ENCODE peak calls at places on chromosome 15, in seven cellular contexts. Z is adipocyte, C is GM06990, Q is astrocyte of the cerebellum, P is SK-N-SH, L is right cardiac atrium, A is astrocyte. R is an unnamed sample.

GRCh38 chr15:43208052-43209002 is 12.5 kb downstream of the EPB42 start:
- DNase-seq in Z (no peak), C (no peak), Q (no peak), P (no peak), L (no peak), A (no peak), R (no peak)

GRCh38 chr15:64905119-64905831 is 6.4 kb upstream of the ANKDD1A start:
- DNase-seq in Z (peak; percentile 90), C (peak; percentile 80), Q (no peak), P (peak; percentile 48), L (peak; percentile 84), A (peak; percentile 42), R (peak; percentile 65)

GRCh38 chr15:95556866-95557225 is 773.7 kb upstream of the NR2F2 start:
- DNase-seq in Z (peak; percentile 1), C (no peak), Q (peak; percentile 47), P (no peak), L (peak; percentile 16), A (peak; percentile 85), R (peak; percentile 56)

GRCh38 chr15:63244399-63244798 is 33.0 kb upstream of the APH1B start:
- DNase-seq in Z (no peak), C (no peak), Q (no peak), P (no peak), L (no peak), A (peak; percentile 85), R (peak; percentile 58)

GRCh38 chr15:48031466-48031865 is 89.3 kb upstream of the SLC24A5 start:
- DNase-seq in Z (no peak), C (no peak), Q (no peak), P (peak; percentile 8), L (no peak), A (no peak), R (no peak)

GRCh38 chr15:70210538-70210937 is 112.8 kb upstream of the TLE3 start:
- DNase-seq in Z (no peak), C (no peak), Q (no peak), P (no peak), L (no peak), A (no peak), R (no peak)

GRCh38 chr15:37682304-37682703 is 252.1 kb upstream of the TMCO5A start:
- DNase-seq in Z (peak; percentile 8), C (no peak), Q (no peak), P (no peak), L (no peak), A (peak; percentile 9), R (peak; percentile 24)

GRCh38 chr15:44712108-44713005 is 1.0 kb downstream of the B2M start:
- DNase-seq in Z (peak; percentile 92), C (peak; percentile 64), Q (peak; percentile 75), P (peak; percentile 41), L (peak; percentile 69), A (peak; percentile 74), R (peak; percentile 91)

GRCh38 chr15:85745525-85745924 is 49.2 kb downstream of the KLHL25 start:
- DNase-seq in Z (no peak), C (no peak), Q (no peak), P (peak; percentile 9), L (no peak), A (no peak), R (no peak)

GRCh38 chr15:74307827-74308642 is 59.4 kb downstream of the CYP11A1 start:
- DNase-seq in Z (peak; percentile 91), C (no peak), Q (peak; percentile 43), P (peak; percentile 87), L (peak; percentile 51), A (peak; percentile 44), R (peak; percentile 78)

GRCh38 chr15:100335335-100335999 is 6.3 kb downstream of the ADAMTS17 start:
- DNase-seq in Z (no peak), C (no peak), Q (no peak), P (peak; percentile 85), L (no peak), A (no peak), R (no peak)

GRCh38 chr15:67460521-67460920 is 60.4 kb upstream of the C15orf61 start:
- DNase-seq in Z (no peak), C (no peak), Q (no peak), P (no peak), L (no peak), A (no peak), R (no peak)
- H3K4me3 ChIP-seq in Z (no peak overlapping the region), C (no peak overlapping the region), Q (no peak overlapping the region), P (no peak overlapping the region), L (no peak overlapping the region), A (no peak overlapping the region), R (no peak overlapping the region)

DNA sequence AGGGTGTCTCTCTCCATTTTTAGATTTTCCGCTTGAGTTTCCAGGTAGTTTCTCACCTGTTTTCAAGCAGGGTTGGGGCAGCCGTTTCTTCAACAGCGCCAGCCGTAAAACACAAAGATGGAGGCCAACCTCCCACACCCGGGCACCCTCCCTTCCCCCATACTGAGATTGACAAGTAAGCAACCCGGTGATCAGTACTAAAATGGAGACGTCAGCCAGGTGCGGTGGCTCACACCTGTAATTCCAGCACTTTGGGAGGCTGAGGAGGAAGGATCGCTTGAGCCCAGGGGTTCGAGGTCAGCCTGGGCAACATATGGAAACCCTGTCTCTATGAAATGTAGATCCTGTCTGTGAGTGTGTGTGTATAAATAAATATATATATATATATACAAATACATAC is 903 bp upstream of the ZSCAN2 start:
- DNase-seq in Z (no peak), C (no peak), Q (no peak), P (no peak), L (no peak), A (no peak), R (no peak)
- H3K4me3 ChIP-seq in Z (no peak overlapping the region), C (no peak overlapping the region), Q (peak overlapping the region; percentile 95), P (peak overlapping the region; percentile 87), L (no peak overlapping the region), A (no peak overlapping the region), R (peak overlapping the region; percentile 51)

GRCh38 chr15:93027413-93027812 is 61.6 kb downstream of the RGMA start:
- DNase-seq in Z (no peak), C (no peak), Q (no peak), P (no peak), L (no peak), A (no peak), R (peak; percentile 39)

GRCh38 chr15:93030430-93031102 is 58.4 kb downstream of the RGMA start:
- DNase-seq in Z (peak; percentile 86), C (no peak), Q (peak; percentile 43), P (peak; percentile 91), L (peak; percentile 72), A (peak; percentile 22), R (peak; percentile 76)

GRCh38 chr15:93029613-93030429 is 59.2 kb downstream of the RGMA start:
- DNase-seq in Z (peak; percentile 39), C (no peak), Q (no peak), P (no peak), L (peak; percentile 44), A (no peak), R (peak; percentile 51)

GRCh38 chr15:93028111-93028631 is 60.8 kb downstream of the RGMA start:
- DNase-seq in Z (no peak), C (no peak), Q (no peak), P (no peak), L (no peak), A (no peak), R (peak; percentile 17)

DNA sequence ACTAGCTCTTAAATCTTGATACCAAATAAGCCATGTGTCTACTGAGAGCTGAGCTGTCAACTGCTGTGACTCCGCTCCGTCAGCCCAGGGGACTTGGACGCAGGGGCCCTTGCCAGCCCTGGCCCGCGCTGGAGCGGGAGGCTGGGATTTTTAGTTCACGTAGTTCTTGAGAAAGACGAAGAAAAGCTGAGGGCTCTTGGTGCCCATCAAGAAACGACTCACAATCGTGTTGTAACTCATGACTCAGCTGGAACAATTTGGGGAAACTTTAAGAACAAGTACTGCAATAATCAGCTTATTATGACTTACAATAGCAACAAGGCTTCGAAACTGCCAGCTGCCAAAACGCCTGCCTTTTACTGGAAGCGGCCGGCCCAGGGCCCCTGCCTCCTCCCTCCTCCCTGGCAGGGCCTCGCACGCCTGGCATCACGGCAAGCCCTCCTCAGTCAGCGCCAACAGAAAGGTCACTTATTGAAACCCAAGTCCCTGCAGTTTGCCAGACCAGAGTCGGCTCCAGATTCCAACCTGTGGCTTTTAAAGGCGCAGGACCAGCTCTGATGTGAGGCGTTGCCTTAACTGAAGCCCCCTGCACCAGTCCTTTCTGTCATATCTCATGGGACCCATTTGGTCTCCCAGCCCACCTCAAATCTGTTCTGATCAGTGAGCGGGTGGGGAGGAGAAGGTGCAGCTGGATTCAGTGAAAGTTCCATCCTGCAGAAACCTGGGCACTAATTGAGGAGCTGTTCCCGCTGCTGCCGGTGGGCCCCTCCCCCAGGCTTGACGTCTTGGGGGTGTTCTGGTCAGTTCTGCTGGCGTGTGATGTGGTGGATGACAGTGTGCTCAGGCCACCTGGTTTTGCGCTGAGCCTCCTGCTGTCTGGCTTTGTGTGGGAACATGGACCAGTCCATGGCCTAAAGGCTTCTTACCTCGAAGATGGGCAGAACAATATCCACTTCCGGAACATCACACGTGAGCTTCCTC is 60.1 kb downstream of the RGMA start:
- DNase-seq in Z (peak; percentile 93), C (no peak), Q (peak; percentile 67), P (no peak), L (peak; percentile 92), A (peak; percentile 89), R (peak; percentile 99)
- H3K4me3 ChIP-seq in Z (peak overlapping the region; percentile 64), C (no peak overlapping the region), Q (no peak overlapping the region), P (no peak overlapping the region), L (no peak overlapping the region), A (no peak overlapping the region), R (peak overlapping the region; percentile 9)

DNA sequence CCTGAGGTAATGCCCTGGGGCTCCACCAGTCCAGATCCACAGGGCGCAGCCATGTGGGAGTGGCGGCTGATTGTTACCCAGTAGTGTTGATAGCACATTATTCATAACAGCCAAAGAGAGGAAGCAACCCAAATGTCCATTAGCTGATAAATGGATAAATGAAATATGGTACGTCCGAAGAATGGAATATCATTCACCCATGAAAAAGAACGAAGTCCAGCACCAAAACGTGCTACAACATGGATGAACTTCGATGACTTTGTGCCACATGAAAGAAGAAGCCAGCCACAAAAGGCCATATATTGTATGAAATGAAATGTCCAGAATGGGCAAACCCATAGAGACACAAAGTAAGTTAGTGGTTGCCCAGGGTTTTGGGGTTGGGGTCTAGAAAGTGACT is 6.4 kb downstream of the SMAD6 start:
- DNase-seq in Z (no peak), C (no peak), Q (no peak), P (no peak), L (no peak), A (no peak), R (no peak)
- H3K4me3 ChIP-seq in Z (no peak overlapping the region), C (no peak overlapping the region), Q (no peak overlapping the region), P (no peak overlapping the region), L (no peak overlapping the region), A (no peak overlapping the region), R (no peak overlapping the region)

DNA sequence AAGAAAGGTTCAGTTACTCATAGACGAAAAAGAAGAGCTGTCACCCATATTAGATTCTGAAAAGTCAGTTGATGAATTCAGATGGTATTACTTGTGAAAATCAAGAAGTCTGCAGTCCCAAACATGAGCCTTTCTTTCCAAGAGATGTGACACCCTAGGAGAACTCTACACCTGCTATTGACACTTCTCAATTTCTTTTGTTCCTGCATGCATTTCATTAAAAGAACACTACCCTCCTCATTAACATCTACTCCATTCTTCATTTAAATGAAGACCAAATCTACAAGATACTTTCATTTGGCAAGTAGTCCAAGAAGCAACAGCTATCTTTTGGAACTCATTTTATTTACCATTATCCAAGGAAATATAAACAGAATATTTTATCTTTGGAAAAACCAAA is 6.6 kb downstream of the GABRB3 start:
- DNase-seq in Z (no peak), C (no peak), Q (no peak), P (no peak), L (no peak), A (no peak), R (no peak)
- H3K4me3 ChIP-seq in Z (no peak overlapping the region), C (no peak overlapping the region), Q (no peak overlapping the region), P (no peak overlapping the region), L (no peak overlapping the region), A (no peak overlapping the region), R (no peak overlapping the region)